ENCODE peak calls at places on chromosomes 16 and 17, in eight cellular contexts. G, T, W, U, P, S, J and M are unnamed samples. For H3K36me3 and H3K4me1, the result is how much of the 10 kb centered on the place peaks cover.

GRCh38 chr16:56558024-56558747 is 6.7 kb upstream of the MT4 start:
- DNase-seq in U (no peak), W (peak), J (peak), P (no peak), T (no peak), S (no peak), G (no peak), M (no peak)

GRCh38 chr16:82967424-82967823 is 340.7 kb downstream of the CDH13 start:
- DNase-seq in G (no peak), U (no peak), W (no peak), T (no peak), P (no peak), S (no peak), J (no peak), M (no peak)

GRCh38 chr17:21089145-21089544 is 37.6 kb upstream of the DHRS7B start:
- DNase-seq in T (no peak), U (no peak), W (no peak), G (no peak), J (no peak), S (no peak), P (no peak), M (no peak)

GRCh38 chr17:28726396-28726911 is 421 bp upstream of the TLCD1 start:
- DNase-seq in J (peak), P (peak), G (peak), T (peak), U (no peak), W (no peak), S (peak), M (peak)

GRCh38 chr16:29899516-29900101 is at the start of gene SEZ6L2:
- DNase-seq in T (peak), W (peak), U (peak), S (peak), P (peak), J (peak), G (peak), M (no peak)

GRCh38 chr17:4891405-4892062 is 7.8 kb upstream of the C17orf107 start:
- DNase-seq in J (no peak), U (no peak), W (peak), T (no peak), P (no peak), S (no peak), G (no peak), M (no peak)

GRCh38 chr17:8326591-8327583 is 12.8 kb upstream of the ODF4 start:
- DNase-seq in S (peak), P (peak), J (peak), T (peak), G (no peak), U (no peak), W (peak), M (peak)

GRCh38 chr16:268141-269053 is 7.3 kb downstream of the RGS11 start:
- DNase-seq in S (no peak), P (no peak), J (no peak), T (no peak), W (peak), U (no peak), G (peak), M (no peak)

GRCh38 chr17:50440172-50440837 is 14.3 kb downstream of the ACSF2 start:
- DNase-seq in J (no peak), S (peak), P (no peak), U (peak), G (peak), W (no peak), T (no peak), M (no peak)

GRCh38 chr17:44390250-44390649 is 801 bp upstream of the ITGA2B start:
- DNase-seq in U (no peak), P (no peak), W (no peak), G (no peak), T (no peak), S (no peak), J (no peak), M (no peak)

GRCh38 chr16:27111486-27111885 is 44.8 kb downstream of the C16orf82 start:
- DNase-seq in P (no peak), W (no peak), S (no peak), G (no peak), T (no peak), J (no peak), U (no peak), M (no peak)

GRCh38 chr17:33302394-33302793 is 9.3 kb upstream of the ASIC2 start:
- DNase-seq in J (peak), W (no peak), U (no peak), T (no peak), G (no peak), S (no peak), P (no peak), M (no peak)

GRCh38 chr17:59830846-59831486 is 61.8 kb downstream of the TUBD1 start:
- DNase-seq in J (no peak), S (no peak), W (no peak), T (no peak), P (no peak), U (no peak), G (no peak), M (no peak)

GRCh38 chr17:50531428-50532025 is 1.0 kb upstream of the EPN3 start:
- DNase-seq in J (no peak), P (no peak), S (no peak), T (no peak), U (no peak), G (no peak), W (no peak), M (no peak)

GRCh38 chr17:43074869-43075268 is 49.8 kb downstream of the RND2 start:
- DNase-seq in J (no peak), W (no peak), T (no peak), U (no peak), S (no peak), G (no peak), P (no peak), M (no peak)

GRCh38 chr17:10798332-10798749 is 5.6 kb downstream of the TMEM238L start:
- DNase-seq in P (no peak), T (no peak), G (peak), S (peak), U (no peak), W (no peak), J (no peak), M (no peak)

GRCh38 chr16:26394409-26394808 is 672.3 kb upstream of the C16orf82 start:
- DNase-seq in G (no peak), J (no peak), S (no peak), P (no peak), U (no peak), T (no peak), W (no peak), M (no peak)

GRCh38 chr17:29004081-29004692 is 1.6 kb downstream of the SEZ6 start:
- DNase-seq in T (no peak), P (no peak), W (no peak), U (no peak), G (no peak), J (peak), S (no peak), M (no peak)

GRCh38 chr16:53061701-53062159 is 6.9 kb downstream of the CHD9 start:
- DNase-seq in G (peak), U (peak), S (peak), J (no peak), W (no peak), P (no peak), T (peak), M (no peak)

GRCh38 chr17:12043702-12044101 is 23.0 kb downstream of the MAP2K4 start:
- DNase-seq in W (no peak), G (no peak), J (no peak), S (no peak), T (no peak), U (no peak), P (no peak), M (no peak)

GRCh38 chr17:77506371-77506991 is 365.7 kb downstream of the SEC14L1 start:
- DNase-seq in T (no peak), P (no peak), J (no peak), G (no peak), U (no peak), S (no peak), W (peak), M (no peak)

GRCh38 chr16:50133214-50133613 is 19.9 kb upstream of the TENT4B start:
- DNase-seq in T (no peak), J (no peak), U (no peak), G (no peak), W (no peak), S (no peak), P (no peak), M (no peak)

GRCh38 chr17:59811209-59811608 is 81.5 kb downstream of the TUBD1 start:
- DNase-seq in P (no peak), S (no peak), W (no peak), J (peak), U (no peak), T (no peak), G (no peak), M (no peak)

GRCh38 chr16:25135239-25135878 is 23.8 kb downstream of the LCMT1 start:
- DNase-seq in G (no peak), P (no peak), S (no peak), J (peak), T (no peak), W (no peak), U (no peak), M (no peak)

GRCh38 chr17:72351884-72352346 is 231.1 kb downstream of the SOX9 start:
- DNase-seq in J (no peak), S (no peak), P (no peak), T (no peak), G (no peak), U (no peak), W (no peak), M (no peak)

GRCh38 chr16:50653633-50654524 is 27.2 kb downstream of the SNX20 start:
- DNase-seq in G (no peak), W (no peak), J (no peak), P (no peak), U (no peak), T (no peak), S (no peak), M (no peak)

GRCh38 chr16:53103811-53104210 is 49.0 kb downstream of the CHD9 start:
- DNase-seq in T (no peak), U (no peak), W (no peak), P (no peak), S (no peak), J (peak), G (no peak), M (no peak)

GRCh38 chr17:37701424-37702020 is 43.3 kb downstream of the HNF1B start:
- DNase-seq in P (no peak), G (no peak), S (peak), W (no peak), J (no peak), U (no peak), T (peak), M (peak)

GRCh38 chr16:28267356-28267755 is 25.0 kb upstream of the SBK1 start:
- DNase-seq in S (no peak), T (no peak), P (no peak), G (no peak), U (no peak), W (no peak), J (no peak), M (no peak)

GRCh38 chr17:65556014-65556909 is 5.2 kb downstream of the AXIN2 start:
- DNase-seq in U (peak), J (no peak), G (peak), T (peak), P (peak), S (peak), W (peak), M (peak)

GRCh38 chr17:75364078-75364477 is 41.4 kb downstream of the GRB2 start:
- DNase-seq in J (peak), U (no peak), G (no peak), T (no peak), W (no peak), P (no peak), S (no peak), M (no peak)

GRCh38 chr16:71956500-71956899 is 43.7 kb downstream of the PKD1L3 start:
- DNase-seq in P (no peak), J (no peak), W (no peak), T (no peak), U (no peak), G (no peak), S (no peak), M (no peak)

GRCh38 chr16:66275795-66276428 is 90.6 kb upstream of the CDH5 start:
- DNase-seq in W (no peak), J (peak), P (no peak), U (no peak), G (peak), T (no peak), S (peak), M (no peak)

GRCh38 chr16:30032083-30032819 is 1.2 kb upstream of the TLCD3B start:
- DNase-seq in J (peak), P (no peak), W (no peak), G (no peak), U (no peak), T (peak), S (peak), M (peak)

DNA sequence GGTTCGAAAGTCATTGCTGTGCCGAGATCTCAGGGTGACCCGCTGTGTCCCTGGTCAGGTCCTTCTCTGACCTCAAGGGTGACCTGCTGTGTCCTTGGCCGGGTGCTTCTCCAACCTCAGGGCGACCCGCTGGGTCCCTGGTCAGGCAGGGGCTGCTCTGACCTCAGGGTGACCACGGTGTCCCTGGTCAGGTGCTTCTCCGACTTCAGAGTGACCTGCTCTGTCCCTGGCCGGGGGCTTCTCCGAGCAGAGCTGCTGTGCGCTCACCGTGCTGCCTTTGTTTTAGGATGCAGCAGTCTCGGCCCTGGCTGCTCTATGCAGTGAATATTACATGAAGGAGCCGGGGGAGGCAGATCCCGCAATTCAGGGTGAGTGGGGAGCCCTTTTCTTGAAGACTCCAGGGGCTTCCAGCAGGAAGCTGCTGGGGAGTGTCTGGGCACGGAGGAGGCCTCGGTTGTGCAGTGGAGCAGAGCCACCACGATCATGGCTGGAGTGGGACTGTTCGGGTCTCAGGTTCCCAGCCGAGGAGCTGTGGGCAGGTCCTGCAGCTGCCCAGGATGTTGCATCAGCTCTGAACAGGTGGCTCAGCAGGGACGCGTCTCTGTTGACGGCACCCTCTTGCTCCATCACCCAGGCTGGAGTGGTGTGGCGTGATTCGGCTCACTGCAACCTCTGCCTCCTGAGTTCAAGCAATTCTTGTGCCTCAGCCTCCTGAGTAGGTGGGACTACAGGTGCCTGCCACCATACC is 83.7 kb upstream of the ZNF750 start:
- DNase-seq in U (peak), T (no peak), S (no peak), W (peak), P (no peak), G (no peak), J (no peak), M (no peak)
- H3K36me3 ChIP-seq in U (half or more), T (under half), S (under half), W (half or more), P (half or more), G (under half), J (under half), M (under half)

DNA sequence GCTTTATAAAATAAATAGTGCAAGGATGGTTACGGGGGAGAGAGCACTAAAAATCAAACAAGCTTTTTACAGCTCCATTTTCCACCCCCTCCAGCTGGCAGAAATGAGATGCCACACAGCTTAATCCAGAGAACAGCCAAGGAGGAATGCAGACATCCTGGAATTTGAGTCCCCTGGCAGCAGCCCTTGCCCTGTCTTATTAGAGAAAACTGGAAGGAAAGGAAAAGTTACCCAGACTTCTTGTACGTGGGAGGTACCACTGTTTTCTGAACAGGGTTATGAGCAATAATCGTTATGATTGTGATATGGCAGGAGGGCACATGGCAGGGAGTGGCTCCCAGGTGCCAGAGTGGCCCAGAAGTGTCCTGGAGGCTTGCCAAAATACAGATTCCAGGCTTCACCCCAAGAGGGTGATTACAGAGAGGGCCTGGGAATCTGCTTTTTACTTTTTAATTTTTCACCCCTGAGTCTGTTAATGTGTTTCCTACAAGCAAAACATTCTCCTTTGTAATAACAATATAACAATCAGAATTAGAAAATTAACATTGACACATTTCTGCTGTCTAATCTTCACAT is 212.2 kb downstream of the SNX29 start:
- DNase-seq in P (no peak), U (no peak), J (no peak), W (no peak), T (no peak), S (no peak), G (no peak), M (no peak)
- H3K4me1 ChIP-seq in P (under half), U (under half), J (under half), W (under half), T (under half), S (under half), G (under half), M (under half)

DNA sequence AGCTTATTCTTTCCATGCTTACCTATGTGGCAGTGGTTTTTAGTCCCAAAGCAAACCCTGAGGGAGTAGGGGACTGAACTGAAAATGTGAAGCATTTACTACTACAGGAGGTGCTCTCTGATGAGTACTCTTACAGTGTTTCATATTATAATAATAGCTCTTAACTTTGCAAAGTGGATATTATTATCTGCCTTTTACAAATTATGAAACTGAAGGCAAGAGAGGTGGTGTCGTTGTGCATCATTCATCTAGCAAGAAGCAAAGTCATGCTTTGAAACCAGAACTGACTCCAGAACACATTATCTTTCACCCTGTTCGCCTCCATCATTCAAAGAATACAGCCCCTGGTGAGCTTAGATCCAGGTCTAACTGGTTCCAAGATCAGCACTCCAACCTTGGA is 8.2 kb upstream of the KCNH6 start:
- DNase-seq in G (no peak), J (no peak), W (no peak), U (no peak), S (no peak), T (no peak), P (no peak), M (no peak)
- H3K4me3 ChIP-seq in G (no peak), J (no peak), W (no peak), U (no peak), S (no peak), T (no peak), P (no peak), M (no peak)

DNA sequence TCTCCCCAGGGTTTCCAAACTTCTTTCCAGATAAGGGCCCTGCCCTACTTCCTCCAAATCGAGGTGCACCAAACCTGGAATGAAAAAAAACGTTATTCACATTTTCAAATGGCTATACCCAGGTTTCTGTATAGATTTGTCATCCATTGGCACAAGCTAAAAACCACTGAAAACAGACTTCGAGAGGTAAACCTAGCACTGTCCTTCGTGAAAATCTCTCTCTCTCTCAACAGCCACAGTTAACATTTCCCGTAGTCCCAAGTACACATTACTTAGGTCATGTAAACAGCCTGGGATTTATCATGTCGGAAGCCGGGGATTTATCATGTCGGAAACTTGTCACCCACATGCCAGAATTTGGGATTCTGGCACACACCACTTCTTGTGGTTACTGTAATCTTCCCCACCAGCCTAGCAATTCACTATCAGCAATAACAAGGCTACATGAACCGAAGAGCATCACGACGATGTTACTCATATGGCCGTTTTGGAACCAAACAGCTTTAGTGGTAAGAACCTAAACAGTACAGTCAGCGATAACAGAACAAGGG is 1.2 kb downstream of the DDX5 start:
- DNase-seq in G (no peak), U (no peak), T (no peak), P (peak), S (no peak), J (peak), W (no peak), M (no peak)
- H3K36me3 ChIP-seq in G (under half), U (half or more), T (half or more), P (half or more), S (half or more), J (under half), W (half or more), M (half or more)